ENCODE peak calls at places on chromosomes 5 and 9, in four cellular contexts. J is NCI-H1105, S is IMR-90, X is hepatocyte. A is an unnamed sample.

GRCh38 chr5:66713998-66714397 is 117.8 kb downstream of the MAST4 start:
- DNase-seq in J (no peak), S (no peak), X (peak), A (no peak)

GRCh38 chr9:32551491-32552049 is 557 bp upstream of the SMIM27 start:
- DNase-seq in J (peak), S (peak), X (peak), A (peak)

GRCh38 chr5:127840809-127841208 is 137.6 kb downstream of the CCDC192 start:
- DNase-seq in J (no peak), S (no peak), X (no peak), A (no peak)

GRCh38 chr9:108951578-108951977 is 17.4 kb downstream of the ABITRAM start:
- DNase-seq in J (no peak), S (peak), X (no peak), A (no peak)

GRCh38 chr9:88197781-88198345 is 59.6 kb upstream of the SPATA31C2 start:
- DNase-seq in J (no peak), S (peak), X (peak), A (no peak)

GRCh38 chr5:123344819-123345426 is 78.3 kb downstream of the CEP120 start:
- DNase-seq in J (no peak), S (peak), X (peak), A (no peak)

GRCh38 chr9:87597710-87598200 is 100.1 kb downstream of the DAPK1 start:
- DNase-seq in J (no peak), S (no peak), X (no peak), A (no peak)

GRCh38 chr9:104963076-104963475 is 35.1 kb upstream of the ABCA1 start:
- DNase-seq in J (no peak), S (no peak), X (no peak), A (no peak)

GRCh38 chr9:30932226-30932625 is 1452.2 kb upstream of the ACO1 start:
- DNase-seq in J (no peak), S (no peak), X (no peak), A (no peak)

GRCh38 chr5:15500326-15500958 is 462 bp downstream of the FBXL7 start:
- DNase-seq in J (no peak), S (peak), X (peak), A (no peak)

GRCh38 chr9:15299374-15299939 is 7.6 kb downstream of the TTC39B start:
- DNase-seq in J (no peak), S (no peak), X (no peak), A (peak)

GRCh38 chr9:96476013-96476412 is 26.0 kb downstream of the HABP4 start:
- DNase-seq in J (no peak), S (no peak), X (no peak), A (no peak)

GRCh38 chr5:172688735-172689572 is 47.9 kb downstream of the NEURL1B start:
- DNase-seq in J (no peak), S (peak), X (peak), A (peak)

GRCh38 chr9:36037580-36038169 is 962 bp downstream of the RECK start:
- DNase-seq in J (no peak), S (no peak), X (peak), A (no peak)

GRCh38 chr9:93301291-93301811 is 117.4 kb downstream of the WNK2 start:
- DNase-seq in J (no peak), S (no peak), X (no peak), A (no peak)

GRCh38 chr5:136202800-136203199 is 9.8 kb upstream of the SMIM32 start:
- DNase-seq in J (no peak), S (no peak), X (no peak), A (no peak)

A was measured in effector CD8-positive, alpha-beta T cell.